ENCODE peak calls at places on chromosomes 11 and 22, in ten cellular contexts. C is H7; Z is WTC11; B is left cardiac atrium; S is stimulated activated naive CD4-positive, alpha-beta T cell treated with Interleukin-2 at 50 U/mL for 16 hours; X is ELR; U is activated CD4-positive, alpha-beta memory T cell treated with anti-CD3 and anti-CD28 coated beads for 36 hours; D is stimulated activated CD8-positive, alpha-beta memory T cell treated with anti-CD3 and anti-CD28 coated beads, Interleukin-12 subunit alpha, Interleukin-12 subunit beta, amount 100 ng/mL, for 1 hour; Q is left lobe of liver; H is stimulated activated effector memory CD8-positive, alpha-beta T cell treated with anti-CD3 and anti-CD28 coated beads, Interleukin-12 subunit alpha, Interleukin-12 subunit beta, amount 100 ng/mL, for 72 hours. V is an unnamed sample.

GRCh38 chr11:124384399-124384798 is at the start of gene OR8B2:
- DNase-seq in H (no peak), X (no peak), B (no peak), Z (no peak), Q (no peak), D (no peak), C (no peak), U (no peak), S (no peak), V (no peak)

GRCh38 chr22:35343664-35344550 is 37.0 kb upstream of the HMOX1 start:
- DNase-seq in S (no peak), U (no peak), Z (no peak), D (no peak), Q (no peak), C (peak), X (no peak), H (no peak), B (no peak), V (no peak)

GRCh38 chr22:41001722-41002122 is 50.5 kb downstream of the RBX1 start:
- DNase-seq in Z (no peak), H (no peak), Q (no peak), U (no peak), X (peak), D (no peak), C (no peak), B (no peak), S (no peak), V (peak)

GRCh38 chr11:120945042-120945441 is 78.9 kb upstream of the TBCEL start:
- DNase-seq in Z (no peak), B (no peak), H (no peak), U (no peak), X (no peak), S (no peak), C (no peak), D (no peak), Q (no peak), V (no peak)

GRCh38 chr11:108562746-108563581 is 30.6 kb downstream of the EXPH5 start:
- DNase-seq in S (no peak), U (no peak), C (no peak), D (no peak), Q (no peak), Z (no peak), X (no peak), H (no peak), B (no peak), V (peak)

GRCh38 chr11:83306385-83307080 is 20.4 kb upstream of the CCDC90B start:
- DNase-seq in B (no peak), D (no peak), H (no peak), C (no peak), U (no peak), Q (no peak), X (no peak), Z (no peak), S (no peak), V (no peak)

GRCh38 chr11:34926101-34926830 is 9.8 kb downstream of the PDHX start:
- DNase-seq in U (no peak), X (peak), B (no peak), C (no peak), H (no peak), Q (no peak), Z (no peak), D (peak), S (no peak), V (peak)

GRCh38 chr11:42802211-42802918 is 509.4 kb upstream of the API5 start:
- DNase-seq in B (no peak), X (no peak), H (no peak), Z (no peak), U (no peak), Q (no peak), C (no peak), D (no peak), S (no peak), V (no peak)

GRCh38 chr22:36608987-36609386 is 80.0 kb upstream of the EIF3D start:
- DNase-seq in Q (no peak), X (no peak), B (no peak), Z (no peak), C (peak), S (no peak), H (no peak), U (no peak), D (no peak), V (no peak)

GRCh38 chr22:35991168-35991567 is 37.5 kb downstream of the RBFOX2 start:
- DNase-seq in C (no peak), Z (no peak), D (no peak), B (no peak), X (no peak), Q (no peak), H (no peak), S (no peak), U (no peak), V (no peak)

GRCh38 chr11:17570034-17570433 is 23.0 kb downstream of the OTOG start:
- DNase-seq in U (no peak), B (no peak), Q (no peak), H (no peak), D (no peak), C (no peak), Z (peak), X (no peak), S (no peak), V (no peak)

GRCh38 chr22:46649176-46650077 is 29.2 kb downstream of the GRAMD4 start:
- DNase-seq in D (no peak), C (no peak), X (no peak), Z (no peak), U (no peak), Q (peak), B (peak), H (no peak), S (no peak), V (no peak)

GRCh38 chr11:117827521-117828511 is 3.3 kb upstream of the FXYD2 start:
- DNase-seq in D (no peak), B (peak), Z (peak), H (no peak), Q (peak), U (peak), S (no peak), C (peak), X (no peak), V (no peak)